ENCODE peak calls at places on chromosomes 6 and 20, in nine cellular contexts. One of them, this sample, is unnamed.

GRCh38 chr20:25867776-25868649 is 171.4 kb upstream of the ZNF337 start:
- DNase-seq in fibroblast of lung: peak
- DNase-seq in cardiac muscle cell: peak
- DNase-seq in A172: no peak
- DNase-seq in Right ventricle myocardium superior: peak
- DNase-seq in ureter: peak
- DNase-seq in CD4-positive, CD25-positive, alpha-beta regulatory T cell: peak
- DNase-seq in mucosa of descending colon: no peak
- DNase-seq in AG10803: peak
- DNase-seq in this sample: peak

GRCh38 chr20:55667024-55667423 is 338.3 kb downstream of the CBLN4 start:
- DNase-seq in fibroblast of lung: no peak
- DNase-seq in ureter: no peak
- DNase-seq in cardiac muscle cell: no peak
- DNase-seq in CD4-positive, CD25-positive, alpha-beta regulatory T cell: no peak
- DNase-seq in mucosa of descending colon: no peak
- DNase-seq in AG10803: no peak
- DNase-seq in A172: no peak
- DNase-seq in Right ventricle myocardium superior: no peak
- DNase-seq in this sample: no peak

GRCh38 chr6:158596861-158597260 is 37.0 kb downstream of the TMEM181 start:
- DNase-seq in A172: no peak
- DNase-seq in CD4-positive, CD25-positive, alpha-beta regulatory T cell: no peak
- DNase-seq in ureter: no peak
- DNase-seq in Right ventricle myocardium superior: no peak
- DNase-seq in fibroblast of lung: no peak
- DNase-seq in mucosa of descending colon: no peak
- DNase-seq in AG10803: no peak
- DNase-seq in cardiac muscle cell: no peak
- DNase-seq in this sample: no peak

GRCh38 chr6:25010917-25011625 is 75.3 kb upstream of the RIPOR2 start:
- DNase-seq in fibroblast of lung: peak
- DNase-seq in A172: no peak
- DNase-seq in CD4-positive, CD25-positive, alpha-beta regulatory T cell: no peak
- DNase-seq in Right ventricle myocardium superior: no peak
- DNase-seq in AG10803: peak
- DNase-seq in cardiac muscle cell: no peak
- DNase-seq in ureter: no peak
- DNase-seq in mucosa of descending colon: no peak
- DNase-seq in this sample: no peak

GRCh38 chr20:47524385-47524784 is 22.7 kb downstream of the NCOA3 start:
- DNase-seq in Right ventricle myocardium superior: no peak
- DNase-seq in A172: no peak
- DNase-seq in fibroblast of lung: no peak
- DNase-seq in ureter: no peak
- DNase-seq in CD4-positive, CD25-positive, alpha-beta regulatory T cell: no peak
- DNase-seq in cardiac muscle cell: no peak
- DNase-seq in AG10803: no peak
- DNase-seq in mucosa of descending colon: no peak
- DNase-seq in this sample: no peak

GRCh38 chr6:20234136-20234535 is 21.9 kb upstream of the MBOAT1 start:
- DNase-seq in AG10803: peak
- DNase-seq in ureter: no peak
- DNase-seq in Right ventricle myocardium superior: no peak
- DNase-seq in CD4-positive, CD25-positive, alpha-beta regulatory T cell: no peak
- DNase-seq in cardiac muscle cell: no peak
- DNase-seq in mucosa of descending colon: no peak
- DNase-seq in A172: no peak
- DNase-seq in fibroblast of lung: no peak
- DNase-seq in this sample: no peak

GRCh38 chr20:64242003-64242796 is 13.3 kb upstream of the PCMTD2 start:
- DNase-seq in cardiac muscle cell: no peak
- DNase-seq in A172: no peak
- DNase-seq in AG10803: no peak
- DNase-seq in CD4-positive, CD25-positive, alpha-beta regulatory T cell: no peak
- DNase-seq in fibroblast of lung: no peak
- DNase-seq in Right ventricle myocardium superior: peak
- DNase-seq in ureter: no peak
- DNase-seq in mucosa of descending colon: no peak
- DNase-seq in this sample: no peak

GRCh38 chr20:62523473-62524203 is 47.8 kb upstream of the GATA5 start:
- DNase-seq in ureter: no peak
- DNase-seq in CD4-positive, CD25-positive, alpha-beta regulatory T cell: peak
- DNase-seq in AG10803: no peak
- DNase-seq in cardiac muscle cell: no peak
- DNase-seq in fibroblast of lung: no peak
- DNase-seq in A172: peak
- DNase-seq in Right ventricle myocardium superior: no peak
- DNase-seq in mucosa of descending colon: no peak
- DNase-seq in this sample: no peak

GRCh38 chr20:17678295-17678694 is 3.7 kb downstream of the RRBP1 start:
- DNase-seq in ureter: no peak
- DNase-seq in Right ventricle myocardium superior: no peak
- DNase-seq in fibroblast of lung: peak
- DNase-seq in cardiac muscle cell: no peak
- DNase-seq in mucosa of descending colon: no peak
- DNase-seq in A172: no peak
- DNase-seq in CD4-positive, CD25-positive, alpha-beta regulatory T cell: no peak
- DNase-seq in AG10803: no peak
- DNase-seq in this sample: no peak

GRCh38 chr6:32405656-32406055 is 1.3 kb downstream of the BTNL2 start:
- DNase-seq in A172: no peak
- DNase-seq in fibroblast of lung: no peak
- DNase-seq in CD4-positive, CD25-positive, alpha-beta regulatory T cell: no peak
- DNase-seq in cardiac muscle cell: no peak
- DNase-seq in ureter: no peak
- DNase-seq in Right ventricle myocardium superior: no peak
- DNase-seq in mucosa of descending colon: no peak
- DNase-seq in AG10803: no peak
- DNase-seq in this sample: no peak

GRCh38 chr20:14865169-14865568 is 527.8 kb upstream of the FLRT3 start:
- DNase-seq in A172: peak
- DNase-seq in CD4-positive, CD25-positive, alpha-beta regulatory T cell: no peak
- DNase-seq in cardiac muscle cell: no peak
- DNase-seq in Right ventricle myocardium superior: no peak
- DNase-seq in fibroblast of lung: no peak
- DNase-seq in ureter: no peak
- DNase-seq in mucosa of descending colon: no peak
- DNase-seq in AG10803: no peak
- DNase-seq in this sample: peak

GRCh38 chr20:61263084-61263695 is 11.1 kb downstream of the CDH4 start:
- DNase-seq in CD4-positive, CD25-positive, alpha-beta regulatory T cell: peak
- DNase-seq in Right ventricle myocardium superior: no peak
- DNase-seq in AG10803: peak
- DNase-seq in A172: no peak
- DNase-seq in cardiac muscle cell: no peak
- DNase-seq in ureter: no peak
- DNase-seq in fibroblast of lung: peak
- DNase-seq in mucosa of descending colon: no peak
- DNase-seq in this sample: peak

GRCh38 chr20:16459019-16459700 is 114.1 kb downstream of the KIF16B start:
- DNase-seq in ureter: no peak
- DNase-seq in cardiac muscle cell: no peak
- DNase-seq in A172: peak
- DNase-seq in mucosa of descending colon: no peak
- DNase-seq in Right ventricle myocardium superior: peak
- DNase-seq in fibroblast of lung: peak
- DNase-seq in AG10803: peak
- DNase-seq in CD4-positive, CD25-positive, alpha-beta regulatory T cell: no peak
- DNase-seq in this sample: peak

GRCh38 chr6:143128346-143129015 is 67.8 kb downstream of the AIG1 start:
- DNase-seq in A172: no peak
- DNase-seq in cardiac muscle cell: no peak
- DNase-seq in Right ventricle myocardium superior: no peak
- DNase-seq in CD4-positive, CD25-positive, alpha-beta regulatory T cell: no peak
- DNase-seq in ureter: no peak
- DNase-seq in mucosa of descending colon: no peak
- DNase-seq in fibroblast of lung: no peak
- DNase-seq in AG10803: peak
- DNase-seq in this sample: no peak

GRCh38 chr6:10347561-10348327 is 67.1 kb downstream of the TFAP2A start:
- DNase-seq in fibroblast of lung: no peak
- DNase-seq in CD4-positive, CD25-positive, alpha-beta regulatory T cell: no peak
- DNase-seq in cardiac muscle cell: no peak
- DNase-seq in AG10803: peak
- DNase-seq in ureter: no peak
- DNase-seq in A172: peak
- DNase-seq in mucosa of descending colon: no peak
- DNase-seq in Right ventricle myocardium superior: no peak
- DNase-seq in this sample: peak